ENCODE peak calls at places on chromosomes 7 and 10, in ten cellular contexts. G is A549, V is dorsolateral prefrontal cortex, J is OCI-LY7, Y is heart right ventricle, M is foreskin fibroblast, L is lung, P is tibial artery, D is GM06990, E is Panc1. U is an unnamed sample.

GRCh38 chr10:12252882-12253546 is 57.0 kb downstream of the CDC123 start:
- DNase-seq in G (peak), E (no peak), M (peak), V (no peak), P (no peak), Y (no peak), D (no peak), L (no peak), J (peak), U (peak)

GRCh38 chr10:124524991-124525653 is 63.5 kb downstream of the LHPP start:
- DNase-seq in G (no peak), J (no peak), L (no peak), P (no peak), D (no peak), E (no peak), Y (peak), M (peak), V (no peak), U (peak)

GRCh38 chr10:131003455-131003854 is 308.1 kb downstream of the TCERG1L start:
- DNase-seq in Y (no peak), V (no peak), E (no peak), L (no peak), J (no peak), M (no peak), P (no peak), G (no peak), D (no peak), U (no peak)

GRCh38 chr10:27685686-27686085 is 59.9 kb downstream of the MKX start:
- DNase-seq in M (no peak), L (no peak), Y (no peak), V (no peak), P (no peak), D (no peak), E (no peak), J (no peak), G (no peak), U (no peak)

GRCh38 chr10:25082276-25083204 is 66.1 kb downstream of the THNSL1 start:
- DNase-seq in V (no peak), P (no peak), D (no peak), J (no peak), G (no peak), E (no peak), Y (no peak), L (no peak), M (no peak), U (no peak)

GRCh38 chr10:97320480-97321031 is 1.5 kb downstream of the FRAT1 start:
- DNase-seq in G (no peak), E (no peak), V (no peak), Y (no peak), P (peak), D (no peak), J (no peak), L (peak), M (no peak), U (no peak)

GRCh38 chr7:70178787-70179186 is 580.5 kb downstream of the AUTS2 start:
- DNase-seq in Y (no peak), G (peak), D (no peak), V (no peak), L (peak), E (no peak), P (no peak), M (peak), J (no peak), U (peak)

GRCh38 chr10:88113232-88113631 is 249.8 kb downstream of the PTEN start:
- DNase-seq in Y (peak), D (peak), V (no peak), L (no peak), J (peak), P (no peak), M (no peak), G (no peak), E (no peak), U (peak)

GRCh38 chr7:121537031-121537430 is 140.9 kb upstream of the FAM3C start:
- DNase-seq in L (no peak), P (no peak), D (no peak), V (no peak), J (no peak), Y (no peak), E (no peak), M (peak), G (no peak), U (no peak)

GRCh38 chr10:78450807-78451485 is 417.3 kb downstream of the RPS24 start:
- DNase-seq in E (no peak), M (no peak), D (no peak), J (no peak), Y (no peak), P (peak), G (no peak), L (no peak), V (no peak), U (no peak)

GRCh38 chr7:3197567-3198212 is 103.4 kb upstream of the SDK1 start:
- DNase-seq in G (no peak), P (no peak), E (no peak), L (no peak), Y (no peak), D (no peak), M (no peak), J (no peak), V (no peak), U (no peak)

GRCh38 chr10:23439920-23440875 is 1.3 kb downstream of the OTUD1 start:
- DNase-seq in G (peak), Y (peak), M (peak), E (no peak), P (peak), J (peak), D (peak), L (no peak), V (no peak), U (peak)

GRCh38 chr7:84110400-84110799 is 84.2 kb downstream of the SEMA3A start:
- DNase-seq in V (no peak), M (no peak), P (no peak), E (no peak), J (no peak), D (no peak), L (no peak), G (no peak), Y (no peak), U (no peak)

GRCh38 chr10:97034301-97034700 is 151.5 kb downstream of the SLIT1 start:
- DNase-seq in V (no peak), G (no peak), M (no peak), L (no peak), D (no peak), Y (no peak), E (no peak), J (no peak), P (no peak), U (no peak)

GRCh38 chr7:55309040-55309991 is 55.8 kb upstream of the LANCL2 start:
- DNase-seq in D (peak), J (no peak), L (no peak), E (no peak), M (no peak), Y (no peak), G (no peak), P (no peak), V (no peak), U (no peak)

GRCh38 chr10:80168111-80168511 is 35.6 kb downstream of the PLAC9 start:
- DNase-seq in P (peak), D (no peak), V (no peak), L (no peak), J (no peak), M (no peak), G (no peak), E (no peak), Y (no peak), U (no peak)

GRCh38 chr7:149471289-149471953 is 10.6 kb upstream of the ZNF777 start:
- DNase-seq in P (no peak), E (no peak), D (no peak), G (no peak), M (no peak), Y (no peak), V (no peak), L (no peak), J (no peak), U (no peak)

GRCh38 chr7:39651262-39651661 is 27.9 kb downstream of the RALA start:
- DNase-seq in L (no peak), J (no peak), P (no peak), Y (no peak), E (no peak), V (no peak), D (no peak), G (no peak), M (no peak), U (peak)

GRCh38 chr7:71846160-71846559 is 566.0 kb downstream of the CALN1 start:
- DNase-seq in L (no peak), E (no peak), Y (no peak), G (no peak), D (no peak), J (no peak), P (no peak), M (no peak), V (no peak), U (no peak)

GRCh38 chr7:137957887-137958286 is 44.0 kb downstream of the CREB3L2 start:
- DNase-seq in M (peak), D (no peak), J (no peak), E (no peak), V (no peak), Y (peak), P (peak), G (no peak), L (no peak), U (peak)

GRCh38 chr7:89029864-89030263 is 234.3 kb upstream of the TEX47 start:
- DNase-seq in D (peak), J (no peak), E (no peak), L (no peak), M (peak), V (no peak), Y (no peak), G (no peak), P (no peak), U (peak)

GRCh38 chr10:43255644-43256431 is 11.0 kb downstream of the RASGEF1A start:
- DNase-seq in L (no peak), V (peak), M (peak), E (no peak), G (peak), D (no peak), J (peak), P (no peak), Y (peak), U (peak)

GRCh38 chr10:89490589-89491335 is 44.6 kb downstream of the SLC16A12 start:
- DNase-seq in M (no peak), L (no peak), E (no peak), P (no peak), D (no peak), Y (no peak), V (no peak), J (no peak), G (no peak), U (no peak)

GRCh38 chr7:67753891-67754290 is 757.3 kb downstream of the TYW1 start:
- DNase-seq in M (no peak), G (no peak), E (no peak), P (no peak), D (no peak), V (no peak), L (no peak), J (no peak), Y (peak), U (peak)

GRCh38 chr10:79025113-79025832 is 43.5 kb upstream of the ZMIZ1 start:
- DNase-seq in G (no peak), E (no peak), Y (peak), J (no peak), M (no peak), L (no peak), P (peak), V (peak), D (no peak), U (no peak)

GRCh38 chr7:42617781-42618457 is 294.0 kb downstream of the C7orf25 start:
- DNase-seq in L (no peak), P (no peak), V (no peak), G (no peak), M (peak), E (no peak), Y (no peak), D (no peak), J (no peak), U (no peak)

GRCh38 chr10:49751636-49752510 is 10.2 kb downstream of the OGDHL start:
- DNase-seq in M (no peak), G (no peak), J (no peak), V (no peak), Y (no peak), E (no peak), P (peak), L (no peak), D (no peak), U (no peak)

GRCh38 chr10:102621418-102622325 is 22.6 kb upstream of the TRIM8 start:
- DNase-seq in L (no peak), P (no peak), M (peak), D (no peak), J (no peak), Y (no peak), E (no peak), G (no peak), V (peak), U (no peak)

GRCh38 chr7:8441106-8441590 is 7.7 kb downstream of the NXPH1 start:
- DNase-seq in V (no peak), P (no peak), G (no peak), E (no peak), J (no peak), M (no peak), D (no peak), Y (no peak), L (no peak), U (no peak)

GRCh38 chr7:158508802-158509385 is 78.7 kb downstream of the PTPRN2 start:
- DNase-seq in Y (no peak), M (no peak), J (no peak), E (no peak), P (no peak), G (no peak), V (peak), L (no peak), D (no peak), U (no peak)

GRCh38 chr7:127733976-127734375 is 82.0 kb downstream of the SND1 start:
- DNase-seq in V (peak), Y (no peak), J (no peak), G (no peak), D (no peak), L (no peak), E (no peak), M (no peak), P (no peak), U (no peak)

GRCh38 chr7:150405584-150406310 is 26.6 kb downstream of the ZNF775 start:
- DNase-seq in L (no peak), G (peak), J (peak), Y (no peak), P (no peak), E (no peak), M (peak), D (peak), V (peak), U (peak)

GRCh38 chr7:132075573-132075972 is 500.7 kb downstream of the PLXNA4 start:
- DNase-seq in D (no peak), V (no peak), L (no peak), Y (no peak), M (no peak), P (no peak), G (no peak), J (no peak), E (no peak), U (no peak)

GRCh38 chr10:82796510-82796909 is 921.5 kb downstream of the NRG3 start:
- DNase-seq in G (no peak), D (no peak), M (peak), P (no peak), Y (no peak), V (no peak), E (no peak), L (no peak), J (peak), U (peak)

GRCh38 chr7:138711007-138711406 is 9.8 kb upstream of the SVOPL start:
- DNase-seq in D (no peak), E (no peak), J (no peak), G (no peak), M (no peak), L (no peak), P (no peak), V (no peak), Y (no peak), U (no peak)

GRCh38 chr10:59880019-59880717 is 26.2 kb downstream of the CCDC6 start:
- DNase-seq in L (no peak), V (no peak), Y (no peak), E (no peak), J (no peak), P (no peak), M (no peak), D (no peak), G (no peak), U (no peak)
- TF ChIP-seq CTCF in L (no peak), V (no peak), Y (no peak), E (no peak), J (peak), P (no peak), M (no peak), D (peak), G (no peak), U (no peak)

GRCh38 chr7:80804581-80804980 is 114.3 kb downstream of the SEMA3C start:
- DNase-seq in L (no peak), E (no peak), D (no peak), P (no peak), Y (no peak), V (no peak), J (no peak), G (no peak), M (peak), U (peak)
- H3K4me3 ChIP-seq in L (no peak), E (no peak), D (no peak), P (no peak), Y (no peak), V (no peak), J (no peak), G (no peak), M (no peak), U (no peak)

GRCh38 chr10:92789067-92789466 is 59.3 kb upstream of the EXOC6 start:
- DNase-seq in M (no peak), J (peak), Y (no peak), E (no peak), P (no peak), G (no peak), V (no peak), D (peak), L (no peak), U (no peak)
- TF ChIP-seq CTCF in M (no peak), J (peak), Y (no peak), E (no peak), P (no peak), G (no peak), V (no peak), D (no peak), L (no peak), U (no peak)

GRCh38 chr7:141072548-141073172 is 1.2 kb upstream of the TMEM178B start:
- DNase-seq in J (no peak), L (no peak), M (peak), P (no peak), G (peak), D (no peak), E (no peak), Y (peak), V (peak), U (peak)

GRCh38 chr7:141071855-141072547 is 1.9 kb upstream of the TMEM178B start:
- DNase-seq in E (no peak), L (no peak), D (no peak), M (no peak), V (peak), J (no peak), P (no peak), Y (no peak), G (peak), U (no peak)

GRCh38 chr7:141073641-141074161 is at the start of gene TMEM178B:
- DNase-seq in L (no peak), J (no peak), D (no peak), G (no peak), P (no peak), Y (no peak), V (no peak), M (peak), E (no peak), U (no peak)

GRCh38 chr7:141074162-141074989 is 512 bp downstream of the TMEM178B start:
- DNase-seq in Y (no peak), E (no peak), D (peak), J (no peak), P (no peak), G (no peak), V (peak), L (no peak), M (peak), U (peak)

GRCh38 chr7:141073173-141073640 is 657 bp upstream of the TMEM178B start:
- DNase-seq in V (no peak), Y (peak), E (no peak), M (peak), G (peak), P (no peak), D (peak), J (no peak), L (no peak), U (peak)
- H3K4me3 ChIP-seq in V (peak), Y (peak), E (peak), M (peak), G (peak), P (peak), D (peak), J (no peak), L (peak), U (peak)

DNA sequence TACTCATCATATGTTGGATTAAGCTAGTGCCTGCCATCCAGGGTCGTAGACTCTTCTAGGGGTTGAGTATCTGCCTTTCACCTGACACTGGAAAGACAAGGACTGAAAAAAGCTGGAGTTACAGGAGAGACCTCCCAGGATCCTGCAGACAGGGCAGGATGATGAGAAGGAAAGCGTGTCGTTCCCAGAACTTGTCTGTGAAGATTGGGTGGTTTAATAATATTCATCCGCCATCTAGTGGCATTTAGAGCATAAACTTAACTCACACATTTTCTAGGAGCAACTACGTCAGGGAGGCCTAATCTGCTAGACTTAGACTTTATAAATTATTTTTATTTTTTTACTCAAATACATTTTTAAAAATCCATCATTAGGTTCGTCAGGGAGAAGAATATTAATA is 59.6 kb downstream of the ADRB1 start:
- DNase-seq in D (no peak), G (peak), E (peak), Y (no peak), V (no peak), J (peak), L (no peak), M (peak), P (no peak), U (peak)
- TF ChIP-seq CTCF in D (peak), G (peak), E (peak), Y (peak), V (peak), J (peak), L (peak), M (peak), P (peak), U (peak)

GRCh38 chr7:44617225-44617885 is 10.9 kb downstream of the OGDH start:
- DNase-seq in L (no peak), P (no peak), V (no peak), Y (no peak), D (no peak), E (no peak), M (peak), G (no peak), J (no peak), U (peak)

GRCh38 chr7:44615793-44616192 is 9.4 kb downstream of the OGDH start:
- DNase-seq in P (no peak), D (no peak), Y (no peak), G (no peak), L (no peak), M (no peak), V (no peak), J (no peak), E (no peak), U (no peak)

GRCh38 chr7:44616545-44616944 is 10.1 kb downstream of the OGDH start:
- DNase-seq in V (no peak), E (no peak), Y (no peak), J (no peak), M (no peak), L (no peak), P (no peak), D (no peak), G (no peak), U (no peak)

GRCh38 chr7:44618754-44619153 is 12.3 kb downstream of the OGDH start:
- DNase-seq in G (no peak), D (no peak), M (no peak), P (no peak), E (no peak), V (no peak), Y (no peak), L (no peak), J (no peak), U (no peak)

DNA sequence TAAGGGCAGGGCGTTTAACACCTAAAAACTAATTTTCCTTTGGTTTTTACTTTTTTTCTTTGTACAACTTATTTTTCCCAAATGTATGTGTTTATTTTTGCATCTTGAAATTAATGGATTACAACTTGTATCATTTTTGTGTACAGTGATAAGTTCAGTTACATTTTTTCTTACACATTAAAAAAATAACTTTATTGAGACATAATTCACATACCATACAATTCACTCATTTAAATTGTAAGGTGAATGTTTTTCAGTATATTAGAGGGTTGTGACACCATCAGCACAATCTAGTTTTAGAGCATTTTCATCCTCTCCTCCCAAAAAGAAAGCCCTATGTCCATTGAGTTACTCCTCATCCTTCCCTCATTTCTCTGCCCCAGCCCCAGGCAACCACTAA is 11.6 kb downstream of the OGDH start:
- DNase-seq in P (no peak), E (no peak), M (no peak), J (no peak), V (no peak), G (no peak), D (no peak), Y (no peak), L (no peak), U (no peak)
- H3K4me3 ChIP-seq in P (no peak), E (no peak), M (no peak), J (no peak), V (no peak), G (no peak), D (peak), Y (no peak), L (no peak), U (no peak)

GRCh38 chr7:23277359-23277989 is 21.7 kb upstream of the MALSU1 start:
- DNase-seq in L (no peak), Y (peak), J (peak), G (peak), D (peak), P (no peak), M (peak), E (peak), V (no peak), U (peak)

GRCh38 chr7:23275906-23276305 is 23.2 kb upstream of the MALSU1 start:
- DNase-seq in Y (no peak), V (no peak), J (no peak), P (no peak), D (no peak), G (no peak), L (no peak), M (no peak), E (no peak), U (no peak)

GRCh38 chr7:23276947-23277346 is 22.2 kb upstream of the MALSU1 start:
- DNase-seq in P (no peak), Y (no peak), E (no peak), V (no peak), M (no peak), L (no peak), D (no peak), J (no peak), G (no peak), U (no peak)

GRCh38 chr7:23273141-23273599 is 26.0 kb upstream of the MALSU1 start:
- DNase-seq in M (peak), D (peak), Y (peak), L (peak), E (peak), P (peak), J (peak), G (peak), V (peak), U (peak)

GRCh38 chr7:23276381-23276780 is 22.8 kb upstream of the MALSU1 start:
- DNase-seq in M (no peak), D (no peak), L (no peak), P (no peak), E (no peak), V (no peak), J (peak), Y (no peak), G (no peak), U (no peak)
- TF ChIP-seq CTCF in M (peak), D (peak), L (no peak), P (no peak), E (peak), V (no peak), J (peak), Y (no peak), G (no peak), U (peak)

U was measured in fibroblast of mammary gland.